ENCODE peak calls at places on chromosomes 6 and 20, in five cellular contexts. One of them, this sample, is unnamed.

GRCh38 chr6:39389372-39389767 is 66.9 kb upstream of the KCNK16 start:
- DNase-seq in progenitor cell of endocrine pancreas: no peak
- DNase-seq in neural progenitor cell: peak
- DNase-seq in effector CD4-positive, alpha-beta T cell: no peak
- DNase-seq in EL: peak
- DNase-seq in this sample: peak

GRCh38 chr6:44161997-44162338 is 3.3 kb downstream of the CAPN11 start:
- DNase-seq in progenitor cell of endocrine pancreas: no peak
- DNase-seq in neural progenitor cell: no peak
- DNase-seq in effector CD4-positive, alpha-beta T cell: no peak
- DNase-seq in EL: peak
- DNase-seq in this sample: peak

GRCh38 chr6:6315660-6316059 is 4.8 kb downstream of the F13A1 start:
- DNase-seq in progenitor cell of endocrine pancreas: peak
- DNase-seq in neural progenitor cell: peak
- DNase-seq in effector CD4-positive, alpha-beta T cell: no peak
- DNase-seq in EL: peak
- DNase-seq in this sample: peak

GRCh38 chr20:45157977-45158376 is 16.7 kb upstream of the PI3 start:
- DNase-seq in progenitor cell of endocrine pancreas: no peak
- DNase-seq in neural progenitor cell: no peak
- DNase-seq in effector CD4-positive, alpha-beta T cell: no peak
- DNase-seq in EL: peak
- DNase-seq in this sample: peak

GRCh38 chr6:150463852-150464251 is 95.0 kb downstream of the IYD start:
- DNase-seq in progenitor cell of endocrine pancreas: no peak
- DNase-seq in neural progenitor cell: no peak
- DNase-seq in effector CD4-positive, alpha-beta T cell: no peak
- DNase-seq in EL: no peak
- DNase-seq in this sample: no peak

GRCh38 chr6:5751525-5752252 is 255.0 kb downstream of the NRN1 start:
- DNase-seq in progenitor cell of endocrine pancreas: no peak
- DNase-seq in neural progenitor cell: no peak
- DNase-seq in effector CD4-positive, alpha-beta T cell: no peak
- DNase-seq in EL: peak
- DNase-seq in this sample: peak

GRCh38 chr6:150189176-150189575 is 46.3 kb downstream of the PPP1R14C start:
- DNase-seq in progenitor cell of endocrine pancreas: no peak
- DNase-seq in neural progenitor cell: no peak
- DNase-seq in effector CD4-positive, alpha-beta T cell: no peak
- DNase-seq in EL: no peak
- DNase-seq in this sample: no peak

GRCh38 chr6:99241905-99242534 is 107.5 kb downstream of the FAXC start:
- DNase-seq in progenitor cell of endocrine pancreas: no peak
- DNase-seq in neural progenitor cell: peak
- DNase-seq in effector CD4-positive, alpha-beta T cell: no peak
- DNase-seq in EL: peak
- DNase-seq in this sample: peak

GRCh38 chr6:75135447-75135846 is 70.4 kb downstream of the COL12A1 start:
- DNase-seq in progenitor cell of endocrine pancreas: no peak
- DNase-seq in neural progenitor cell: no peak
- DNase-seq in effector CD4-positive, alpha-beta T cell: no peak
- DNase-seq in EL: peak
- DNase-seq in this sample: no peak

GRCh38 chr6:31920803-31921202 is 6.7 kb upstream of the C2 start:
- DNase-seq in progenitor cell of endocrine pancreas: no peak
- DNase-seq in neural progenitor cell: no peak
- DNase-seq in effector CD4-positive, alpha-beta T cell: no peak
- DNase-seq in EL: no peak
- DNase-seq in this sample: no peak